ENCODE peak calls at places on chromosomes 1 and 21, in four cellular contexts. J is H1, K is trophoblast cell, S is mesenchymal stem cell. V is an unnamed sample.
A peak's percentile ranks its signal among the peaks of the same experiment; 100 is the strongest.

GRCh38 chr21:31283025-31283424 is 61.0 kb downstream of the TIAM1 start:
- DNase-seq in J (no peak), K (no peak), S (no peak), V (no peak)

GRCh38 chr1:57133686-57134085 is 167.9 kb upstream of the C8B start:
- DNase-seq in J (no peak), K (no peak), S (no peak), V (no peak)

GRCh38 chr1:229370601-229371021 is 27.8 kb upstream of the CCSAP start:
- DNase-seq in J (no peak), K (no peak), S (no peak), V (no peak)

GRCh38 chr21:21383126-21383525 is 384.9 kb downstream of the NCAM2 start:
- DNase-seq in J (no peak), K (no peak), S (no peak), V (no peak)

GRCh38 chr1:110635434-110635833 is 29.3 kb upstream of the KCNA2 start:
- DNase-seq in J (no peak), K (no peak), S (no peak), V (no peak)

GRCh38 chr1:48681476-48682305 is 95.0 kb downstream of the BEND5 start:
- DNase-seq in J (no peak), K (no peak), S (no peak), V (no peak)

GRCh38 chr1:185674201-185674600 is 60.0 kb upstream of the HMCN1 start:
- DNase-seq in J (no peak), K (no peak), S (no peak), V (no peak)

GRCh38 chr1:235468970-235469369 is 35.3 kb downstream of the B3GALNT2 start:
- DNase-seq in J (no peak), K (peak; percentile 36), S (peak; percentile 7), V (no peak)

GRCh38 chr1:186188004-186188539 is 187.0 kb downstream of the TPR start:
- DNase-seq in J (no peak), K (peak; percentile 77), S (peak; percentile 90), V (no peak)

GRCh38 chr1:226638608-226639007 is 90.0 kb downstream of the STUM start:
- DNase-seq in J (no peak), K (no peak), S (no peak), V (no peak)

GRCh38 chr21:43333301-43334062 is 93.4 kb downstream of the SIK1 start:
- DNase-seq in J (no peak), K (peak; percentile 87), S (peak; percentile 97), V (peak; percentile 56)

GRCh38 chr1:56542651-56543050 is 36.7 kb downstream of the PLPP3 start:
- DNase-seq in J (no peak), K (no peak), S (no peak), V (no peak)

GRCh38 chr1:56187410-56187809 is 392.0 kb downstream of the PLPP3 start:
- DNase-seq in J (no peak), K (no peak), S (no peak), V (no peak)

GRCh38 chr1:66300280-66300973 is 233.5 kb upstream of the SGIP1 start:
- DNase-seq in J (no peak), K (no peak), S (no peak), V (no peak)

GRCh38 chr21:44848821-44849521 is 24.5 kb downstream of the PTTG1IP start:
- DNase-seq in J (no peak), K (no peak), S (no peak), V (no peak)

GRCh38 chr1:232508161-232508661 is 121.7 kb downstream of the SIPA1L2 start:
- DNase-seq in J (no peak), K (no peak), S (no peak), V (no peak)

GRCh38 chr21:41783476-41784150 is 16.8 kb upstream of the RIPK4 start:
- DNase-seq in J (no peak), K (peak; percentile 100), S (no peak), V (no peak)

GRCh38 chr1:2526824-2527552 is 592 bp upstream of the PANK4 start:
- DNase-seq in J (no peak), K (no peak), S (peak; percentile 76), V (peak; percentile 61)

GRCh38 chr1:218472885-218473284 is 127.7 kb downstream of the TGFB2 start:
- DNase-seq in J (no peak), K (no peak), S (no peak), V (no peak)

GRCh38 chr1:56200921-56201320 is 378.4 kb downstream of the PLPP3 start:
- DNase-seq in J (no peak), K (no peak), S (no peak), V (no peak)

GRCh38 chr1:77594366-77595112 is 87.9 kb downstream of the ZZZ3 start:
- DNase-seq in J (no peak), K (no peak), S (peak; percentile 31), V (no peak)

GRCh38 chr1:156495401-156496140 is 5.0 kb downstream of the MEF2D start:
- DNase-seq in J (no peak), K (no peak), S (no peak), V (no peak)

GRCh38 chr1:228927947-228928898 is 192.9 kb downstream of the RHOU start:
- DNase-seq in J (no peak), K (no peak), S (peak; percentile 74), V (no peak)

GRCh38 chr1:245923215-245923614 is 583.9 kb downstream of the SMYD3 start:
- DNase-seq in J (no peak), K (no peak), S (no peak), V (no peak)

GRCh38 chr21:36773995-36774394 is 75.1 kb downstream of the SIM2 start:
- DNase-seq in J (no peak), K (no peak), S (no peak), V (no peak)

GRCh38 chr1:1177452-1178206 is 3.9 kb downstream of the TTLL10 start:
- DNase-seq in J (no peak), K (no peak), S (no peak), V (no peak)

GRCh38 chr1:235831148-235831547 is 35.6 kb downstream of the LYST start:
- DNase-seq in J (no peak), K (peak; percentile 20), S (peak; percentile 33), V (no peak)

GRCh38 chr1:40802078-40803075 is 18.8 kb downstream of the KCNQ4 start:
- DNase-seq in J (peak; percentile 80), K (peak; percentile 53), S (peak; percentile 76), V (peak; percentile 89)

GRCh38 chr1:198265073-198265661 is 108.4 kb downstream of the NEK7 start:
- DNase-seq in J (no peak), K (peak; percentile 53), S (peak; percentile 50), V (no peak)

GRCh38 chr21:29419422-29419821 is 120.7 kb downstream of the BACH1 start:
- DNase-seq in J (no peak), K (no peak), S (no peak), V (no peak)

GRCh38 chr1:165234149-165234548 is 122.4 kb downstream of the LMX1A start:
- DNase-seq in J (no peak), K (no peak), S (no peak), V (no peak)

GRCh38 chr1:246284021-246284420 is 223.1 kb downstream of the SMYD3 start:
- DNase-seq in J (no peak), K (peak; percentile 61), S (no peak), V (no peak)

GRCh38 chr1:45796946-45797345 is 6.5 kb upstream of the MAST2 start:
- DNase-seq in J (no peak), K (no peak), S (no peak), V (peak; percentile 38)

GRCh38 chr1:186722711-186723309 is 42.6 kb upstream of the PTGS2 start:
- DNase-seq in J (no peak), K (peak; percentile 11), S (peak; percentile 52), V (peak; percentile 6)

GRCh38 chr21:36981049-36981391 is 14.6 kb upstream of the HLCS start:
- DNase-seq in J (no peak), K (no peak), S (no peak), V (no peak)

GRCh38 chr1:13766906-13767564 is 67.0 kb downstream of the PRDM2 start:
- DNase-seq in J (no peak), K (no peak), S (no peak), V (no peak)

DNA sequence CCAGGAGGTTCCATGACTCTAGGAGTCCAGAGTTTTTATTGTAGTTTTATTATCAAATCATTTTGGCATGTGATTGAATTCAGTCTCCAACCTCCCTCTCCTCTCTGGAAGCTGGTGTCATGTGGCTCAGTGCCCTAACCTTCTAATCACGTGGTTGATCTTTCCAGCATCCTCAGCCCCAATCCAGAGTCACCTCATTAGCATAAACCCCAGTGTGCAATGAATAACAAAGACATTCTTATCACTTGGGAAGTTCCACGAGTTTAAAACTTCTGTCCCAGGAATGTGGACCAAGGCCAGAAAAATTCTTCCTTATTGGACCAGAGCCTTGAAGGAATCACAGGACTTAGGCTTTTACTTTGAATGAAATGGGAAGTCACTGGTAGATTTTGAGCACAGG is 52.2 kb downstream of the KIRREL1 start:
- DNase-seq in J (peak; percentile 17), K (no peak), S (peak; percentile 67), V (peak; percentile 39)
- H2AK5ac ChIP-seq in J (peak overlapping the region; percentile 67), K (no peak overlapping the region), S (no peak overlapping the region), V (no peak overlapping the region)

GRCh38 chr1:215005656-215006335 is 76.7 kb upstream of the KCNK2 start:
- DNase-seq in J (no peak), K (no peak), S (no peak), V (no peak)
- H3K4me3 ChIP-seq in J (no peak overlapping the region), K (no peak overlapping the region), S (no peak overlapping the region), V (no peak overlapping the region)

GRCh38 chr1:10698726-10699469 is 97.5 kb downstream of the CASZ1 start:
- DNase-seq in J (no peak), K (no peak), S (no peak), V (no peak)
- H2BK12ac ChIP-seq in J (peak overlapping the region; percentile 80), K (no peak overlapping the region), S (no peak overlapping the region), V (peak overlapping the region; percentile 73)

DNA sequence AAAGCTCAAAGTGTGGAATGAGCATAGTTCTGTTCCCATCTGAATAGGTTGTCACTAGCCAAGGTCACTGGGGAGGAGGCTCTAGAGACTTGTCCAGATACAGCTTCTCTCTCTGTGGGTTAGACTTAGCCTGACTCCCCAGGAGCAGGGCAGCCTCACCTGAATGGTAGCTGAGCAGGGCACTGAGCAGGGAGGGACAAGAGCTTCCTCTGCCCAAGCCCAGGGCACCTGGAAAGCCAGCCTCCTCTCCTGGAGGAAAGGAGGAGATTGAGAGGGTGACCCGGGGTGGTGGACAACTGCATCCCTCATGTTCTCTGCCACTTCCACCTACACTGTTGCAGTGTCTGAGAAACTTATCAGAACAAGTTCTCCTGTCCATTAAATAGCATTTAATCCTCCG is 59.0 kb upstream of the F3 start:
- DNase-seq in J (no peak), K (no peak), S (no peak), V (no peak)
- H2AK5ac ChIP-seq in J (no peak overlapping the region), K (peak overlapping the region; percentile 49), S (no peak overlapping the region), V (no peak overlapping the region)

GRCh38 chr1:19596065-19596718 is 47.9 kb upstream of the NBL1 start:
- DNase-seq in J (no peak), K (no peak), S (no peak), V (no peak)

GRCh38 chr1:19596719-19597462 is 47.2 kb upstream of the NBL1 start:
- DNase-seq in J (peak; percentile 96), K (peak; percentile 98), S (peak; percentile 99), V (peak; percentile 95)

DNA sequence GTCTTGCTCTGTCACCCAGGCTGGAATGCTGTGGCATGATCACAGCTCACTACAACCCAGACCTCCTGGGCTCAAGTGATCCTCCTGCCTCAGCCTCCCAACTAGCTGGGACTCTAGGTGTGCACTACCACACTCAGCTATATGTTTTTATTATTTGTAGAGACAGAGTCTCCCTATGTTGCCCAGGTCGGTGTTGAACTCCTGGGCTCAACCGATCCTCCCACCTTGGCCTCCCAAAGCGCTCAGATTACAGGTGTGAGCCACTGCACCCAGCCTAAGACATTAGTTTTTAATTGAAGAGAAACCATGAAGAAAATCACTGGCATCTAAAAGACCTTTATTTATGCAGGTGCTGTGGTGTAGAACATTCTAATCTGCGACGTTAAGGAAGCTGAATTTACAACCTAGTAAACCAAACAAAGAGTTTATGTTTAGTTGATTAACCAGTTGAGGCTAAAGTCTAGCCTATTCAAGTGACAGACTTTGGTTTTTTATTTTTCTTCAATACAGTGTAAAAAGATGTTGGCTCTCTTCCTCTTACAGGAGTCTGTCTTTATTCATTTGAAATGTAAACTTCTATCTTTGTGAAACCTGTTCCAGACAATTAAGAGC is 52.5 kb upstream of the NBL1 start:
- DNase-seq in J (no peak), K (no peak), S (no peak), V (no peak)
- H3K4me3 ChIP-seq in J (no peak overlapping the region), K (no peak overlapping the region), S (no peak overlapping the region), V (no peak overlapping the region)

V was measured in neuronal stem cell.